ENCODE peak calls at places on chromosomes 16 and 17, in ten cellular contexts. V is activated CD4-positive, alpha-beta T cell treated with anti-CD3 and anti-CD28 coated beads, Interleukin-2, amount 50 U/mL, for 1 hour; G is NCI-H1694 treated with DMSO at 0.1 percent for 48 hours; Y is endothelial cell of umbilical vein; M is SK-N-SH; J is EH; Q is stimulated activated CD8-positive, alpha-beta memory T cell treated with anti-CD3 and anti-CD28 coated beads, Interleukin-12 subunit alpha, Interleukin-12 subunit beta, amount 100 ng/mL, for 4 hours; T is HEK293T; D is activated naive CD8-positive, alpha-beta T cell treated with anti-CD3 and anti-CD28 coated beads for 36 hours; B is gastrocnemius medialis. S is an unnamed sample.

GRCh38 chr17:78089557-78090281 is 38.8 kb downstream of the TMC6 start:
- DNase-seq in V (no peak), G (no peak), Y (peak; percentile 8), M (no peak), J (no peak), Q (no peak), T (no peak), D (no peak), B (no peak), S (no peak)

GRCh38 chr17:4967539-4968165 is at the start of gene SPAG7:
- DNase-seq in V (peak; percentile 92), G (peak; percentile 97), Y (peak; percentile 99), M (peak; percentile 95), J (peak; percentile 96), Q (peak; percentile 84), T (peak; percentile 93), D (peak; percentile 94), B (peak; percentile 90), S (peak; percentile 78)

GRCh38 chr16:28312327-28312726 is 20.0 kb downstream of the SBK1 start:
- DNase-seq in V (no peak), G (no peak), Y (no peak), M (no peak), J (no peak), Q (no peak), T (no peak), D (no peak), B (no peak), S (no peak)

GRCh38 chr17:45073414-45074070 is 12.4 kb downstream of the NMT1 start:
- DNase-seq in V (no peak), G (peak; percentile 23), Y (no peak), M (no peak), J (peak; percentile 86), Q (no peak), T (no peak), D (no peak), B (no peak), S (no peak)

GRCh38 chr17:60941028-60941427 is 263.4 kb downstream of the BCAS3 start:
- DNase-seq in V (no peak), G (no peak), Y (peak; percentile 60), M (no peak), J (peak; percentile 97), Q (no peak), T (no peak), D (no peak), B (peak; percentile 6), S (no peak)

GRCh38 chr17:4593021-4593797 is 8.9 kb downstream of the SMTNL2 start:
- DNase-seq in V (no peak), G (no peak), Y (no peak), M (no peak), J (no peak), Q (no peak), T (no peak), D (no peak), B (no peak), S (no peak)

GRCh38 chr17:49739662-49740271 is 24.2 kb downstream of the FAM117A start:
- DNase-seq in V (peak; percentile 95), G (no peak), Y (peak; percentile 16), M (peak; percentile 67), J (no peak), Q (peak; percentile 80), T (no peak), D (peak; percentile 85), B (peak; percentile 81), S (peak; percentile 78)

GRCh38 chr16:49484454-49484853 is 110.8 kb downstream of the C16orf78 start:
- DNase-seq in V (no peak), G (no peak), Y (no peak), M (peak; percentile 95), J (peak; percentile 2), Q (no peak), T (peak; percentile 66), D (peak; percentile 19), B (peak; percentile 62), S (no peak)

GRCh38 chr16:70468776-70469525 is 14.6 kb downstream of the FCSK start:
- DNase-seq in V (no peak), G (no peak), Y (no peak), M (no peak), J (no peak), Q (no peak), T (no peak), D (no peak), B (no peak), S (no peak)

GRCh38 chr16:88317619-88317977 is 65.2 kb upstream of the ZNF469 start:
- DNase-seq in V (no peak), G (no peak), Y (no peak), M (no peak), J (peak; percentile 97), Q (no peak), T (no peak), D (no peak), B (no peak), S (no peak)

GRCh38 chr17:48541574-48542113 is 3.3 kb downstream of the HOXB2 start:
- DNase-seq in V (peak; percentile 39), G (no peak), Y (no peak), M (peak; percentile 44), J (peak; percentile 72), Q (peak; percentile 14), T (no peak), D (peak; percentile 45), B (no peak), S (no peak)

GRCh38 chr17:41527076-41528023 is 758 bp downstream of the KRT19 start:
- DNase-seq in V (no peak), G (no peak), Y (no peak), M (no peak), J (no peak), Q (no peak), T (no peak), D (no peak), B (no peak), S (no peak)

GRCh38 chr17:13601776-13602551 is at the start of gene HS3ST3A1:
- DNase-seq in V (no peak), G (no peak), Y (no peak), M (peak; percentile 73), J (peak; percentile 81), Q (no peak), T (peak; percentile 79), D (peak; percentile 41), B (no peak), S (no peak)

GRCh38 chr16:50021509-50021908 is 3.5 kb upstream of the CNEP1R1 start:
- DNase-seq in V (no peak), G (no peak), Y (no peak), M (no peak), J (peak; percentile 15), Q (no peak), T (peak; percentile 27), D (no peak), B (no peak), S (no peak)

GRCh38 chr17:57138956-57139576 is 54.0 kb downstream of the AKAP1 start:
- DNase-seq in V (no peak), G (no peak), Y (no peak), M (no peak), J (peak; percentile 24), Q (no peak), T (no peak), D (no peak), B (peak; percentile 54), S (no peak)

GRCh38 chr16:81734632-81735434 is 44.3 kb upstream of the PLCG2 start:
- DNase-seq in V (no peak), G (no peak), Y (no peak), M (no peak), J (no peak), Q (no peak), T (no peak), D (no peak), B (no peak), S (no peak)

GRCh38 chr17:18248300-18248731 is 10.2 kb downstream of the FLII start:
- DNase-seq in V (peak; percentile 60), G (peak; percentile 58), Y (peak; percentile 91), M (peak; percentile 90), J (peak; percentile 75), Q (peak; percentile 43), T (peak; percentile 86), D (peak; percentile 67), B (peak; percentile 37), S (no peak)

GRCh38 chr17:51643702-51644490 is 383.6 kb downstream of the UTP18 start:
- DNase-seq in V (no peak), G (no peak), Y (no peak), M (no peak), J (no peak), Q (no peak), T (no peak), D (no peak), B (no peak), S (no peak)

GRCh38 chr16:57938936-57939871 is 31.7 kb downstream of the CNGB1 start:
- DNase-seq in V (no peak), G (no peak), Y (peak; percentile 9), M (no peak), J (peak; percentile 85), Q (no peak), T (no peak), D (no peak), B (no peak), S (no peak)

GRCh38 chr17:49467175-49467574 is 27.9 kb upstream of the NGFR start:
- DNase-seq in V (no peak), G (no peak), Y (no peak), M (no peak), J (no peak), Q (no peak), T (no peak), D (no peak), B (no peak), S (no peak)

GRCh38 chr16:66910175-66910940 is 8.3 kb downstream of the CDH16 start:
- DNase-seq in V (no peak), G (no peak), Y (no peak), M (no peak), J (no peak), Q (no peak), T (no peak), D (no peak), B (no peak), S (no peak)

GRCh38 chr16:48448799-48449481 is 63.7 kb upstream of the SIAH1 start:
- DNase-seq in V (no peak), G (no peak), Y (no peak), M (no peak), J (no peak), Q (no peak), T (no peak), D (no peak), B (no peak), S (no peak)

GRCh38 chr17:31224366-31224765 is 72.7 kb downstream of the OMG start:
- DNase-seq in V (no peak), G (no peak), Y (no peak), M (no peak), J (peak; percentile 45), Q (no peak), T (no peak), D (no peak), B (no peak), S (no peak)

GRCh38 chr17:33142703-33143299 is 150.3 kb downstream of the ASIC2 start:
- DNase-seq in V (no peak), G (no peak), Y (peak; percentile 6), M (no peak), J (peak; percentile 35), Q (no peak), T (peak; percentile 10), D (no peak), B (no peak), S (no peak)

GRCh38 chr17:9850151-9850550 is 24.4 kb downstream of the GLP2R start:
- DNase-seq in V (no peak), G (no peak), Y (no peak), M (no peak), J (no peak), Q (no peak), T (no peak), D (no peak), B (no peak), S (no peak)

GRCh38 chr17:69637399-69638165 is 223.1 kb downstream of the MAP2K6 start:
- DNase-seq in V (no peak), G (no peak), Y (no peak), M (no peak), J (peak; percentile 74), Q (no peak), T (no peak), D (no peak), B (no peak), S (no peak)

GRCh38 chr17:11871773-11872172 is 125.5 kb downstream of the ZNF18 start:
- DNase-seq in V (no peak), G (no peak), Y (no peak), M (peak; percentile 21), J (no peak), Q (no peak), T (no peak), D (peak; percentile 1), B (no peak), S (no peak)

GRCh38 chr16:19898924-19899604 is 14.4 kb upstream of the GPRC5B start:
- DNase-seq in V (peak; percentile 37), G (peak; percentile 44), Y (peak; percentile 55), M (peak; percentile 64), J (peak; percentile 56), Q (no peak), T (peak; percentile 55), D (peak; percentile 27), B (no peak), S (no peak)